ENCODE peak calls at places on chromosome 6, in nine cellular contexts. T is heart right ventricle; V is body of pancreas; W is CD8-positive, alpha-beta T cell; J is gastrocnemius medialis; P is fibroblast of lung; F is BE2C; N is A549; C is heart left ventricle. O is an unnamed sample.

GRCh38 chr6:3159805-3160781 is 2.7 kb upstream of the TUBB2A start:
- DNase-seq in T (peak; percentile 31), W (peak; percentile 77), P (peak; percentile 83), J (no peak), N (peak; percentile 64), V (peak; percentile 94), F (no peak), C (no peak), O (no peak)

GRCh38 chr6:69973138-69973537 is 106.8 kb downstream of the COL19A1 start:
- DNase-seq in W (no peak), N (no peak), J (no peak), C (no peak), P (no peak), T (no peak), V (no peak), F (no peak), O (no peak)

GRCh38 chr6:36514554-36515456 is 32.5 kb downstream of the STK38 start:
- DNase-seq in N (no peak), V (peak; percentile 38), J (no peak), P (no peak), F (no peak), C (no peak), W (no peak), T (no peak), O (no peak)

GRCh38 chr6:158460602-158461092 is 99.2 kb upstream of the TMEM181 start:
- DNase-seq in W (no peak), F (no peak), J (no peak), V (no peak), N (no peak), T (no peak), C (no peak), P (peak; percentile 77), O (no peak)

GRCh38 chr6:110190726-110191125 is 10.5 kb downstream of the CDC40 start:
- DNase-seq in W (no peak), P (no peak), F (no peak), N (no peak), V (no peak), J (no peak), T (no peak), C (no peak), O (no peak)

GRCh38 chr6:136989591-136990578 is 54.9 kb downstream of the IL20RA start:
- DNase-seq in F (peak; percentile 82), W (no peak), P (peak; percentile 6), V (peak; percentile 45), J (no peak), N (no peak), T (peak; percentile 38), C (peak; percentile 74), O (no peak)

GRCh38 chr6:52555531-52556228 is 21.2 kb downstream of the TRAM2 start:
- DNase-seq in C (no peak), V (no peak), N (no peak), J (no peak), T (no peak), W (no peak), P (peak; percentile 52), F (no peak), O (no peak)

GRCh38 chr6:113927001-113927400 is 43.9 kb downstream of the HDAC2 start:
- DNase-seq in V (no peak), J (no peak), P (no peak), W (no peak), C (no peak), T (no peak), F (no peak), N (no peak), O (no peak)

GRCh38 chr6:121639041-121639440 is 203.6 kb downstream of the GJA1 start:
- DNase-seq in C (no peak), T (no peak), F (no peak), V (no peak), J (no peak), W (no peak), P (peak; percentile 61), N (no peak), O (no peak)

GRCh38 chr6:121630716-121631115 is 195.3 kb downstream of the GJA1 start:
- DNase-seq in P (no peak), F (no peak), C (no peak), W (no peak), V (no peak), J (no peak), T (no peak), N (peak; percentile 29), O (no peak)

GRCh38 chr6:121633309-121633708 is 197.9 kb downstream of the GJA1 start:
- DNase-seq in N (no peak), F (no peak), W (no peak), V (no peak), C (no peak), T (no peak), P (no peak), J (no peak), O (no peak)

GRCh38 chr6:121641158-121641557 is 205.7 kb downstream of the GJA1 start:
- DNase-seq in N (no peak), P (no peak), F (no peak), T (no peak), W (no peak), V (no peak), C (no peak), J (no peak), O (no peak)

GRCh38 chr6:121635355-121635754 is 199.9 kb downstream of the GJA1 start:
- DNase-seq in J (no peak), F (no peak), T (no peak), P (no peak), V (no peak), N (no peak), C (no peak), W (no peak), O (no peak)
- H3K9me3 ChIP-seq in J (no peaks in the 10 kb centered on the region), F (no peaks in the 10 kb centered on the region), T (peaks cover 30% of the 10 kb centered on the region), P (no peaks in the 10 kb centered on the region), V (no peaks in the 10 kb centered on the region), N (peaks cover 11% of the 10 kb centered on the region), C (peaks cover 45% of the 10 kb centered on the region), W (no peaks in the 10 kb centered on the region), O (peaks cover 21% of the 10 kb centered on the region)

DNA sequence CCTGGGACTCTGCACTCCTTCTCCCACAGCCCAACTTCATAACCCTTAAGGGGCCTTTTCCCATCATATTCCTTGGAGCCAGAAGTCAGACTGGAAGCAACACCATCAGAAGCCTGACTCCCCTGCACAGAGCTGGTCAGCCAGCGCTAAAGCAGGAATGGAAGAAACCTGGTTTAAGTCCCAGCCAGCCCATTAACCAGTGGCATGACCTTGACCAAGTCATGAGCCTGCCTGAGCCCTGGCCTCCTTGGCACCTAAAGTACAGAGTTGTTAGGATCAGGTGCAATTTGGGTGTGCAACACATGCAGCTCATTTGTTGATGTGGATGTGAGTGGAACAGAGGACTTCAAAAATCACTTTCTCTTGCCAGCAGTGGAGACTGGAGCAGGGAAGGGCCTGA is 20.8 kb downstream of the FOXP4 start:
- DNase-seq in N (no peak), T (no peak), P (no peak), V (peak; percentile 48), F (no peak), W (no peak), C (no peak), J (no peak), O (no peak)
- H3K4me1 ChIP-seq in N (peaks cover 25% of the 10 kb centered on the region), T (peaks cover 14% of the 10 kb centered on the region), P (no peaks in the 10 kb centered on the region), V (peaks cover 62% of the 10 kb centered on the region), F (peaks cover 2% of the 10 kb centered on the region), W (no peaks in the 10 kb centered on the region), C (peaks cover 8% of the 10 kb centered on the region), J (peaks cover 11% of the 10 kb centered on the region), O (no peaks in the 10 kb centered on the region)

GRCh38 chr6:118890997-118891790 is 2.8 kb upstream of the ASF1A start:
- DNase-seq in T (no peak), N (no peak), C (no peak), J (no peak), V (no peak), F (no peak), P (no peak), W (no peak), O (no peak)

GRCh38 chr6:118882314-118882905 is 11.5 kb upstream of the ASF1A start:
- DNase-seq in J (no peak), W (no peak), V (no peak), F (no peak), C (no peak), P (no peak), T (no peak), N (no peak), O (no peak)

GRCh38 chr6:118889163-118889562 is 4.8 kb upstream of the ASF1A start:
- DNase-seq in V (no peak), J (no peak), N (no peak), W (no peak), F (peak; percentile 24), P (no peak), C (no peak), T (no peak), O (no peak)

GRCh38 chr6:118881440-118882313 is 12.3 kb upstream of the ASF1A start:
- DNase-seq in T (no peak), V (no peak), N (no peak), F (no peak), P (no peak), J (no peak), W (no peak), C (no peak), O (no peak)

DNA sequence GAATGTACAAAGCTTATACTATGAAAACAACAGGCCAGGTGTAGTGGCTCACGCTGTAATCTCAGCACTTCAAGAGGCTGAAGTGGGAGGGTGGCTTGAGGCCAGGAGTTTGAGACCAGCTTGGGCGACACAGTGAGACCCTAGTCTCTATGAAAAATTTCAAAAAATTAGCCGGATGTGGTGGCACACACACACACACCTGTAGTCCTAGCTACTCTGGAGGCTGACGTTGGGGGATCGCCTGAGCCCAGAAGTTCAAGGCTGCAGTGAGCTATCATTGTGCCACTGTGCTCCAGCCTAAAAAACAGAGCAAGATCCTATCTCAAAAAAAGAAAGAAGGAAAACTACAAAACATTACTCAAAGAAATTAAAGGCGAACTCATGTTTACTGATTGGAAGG is 7.3 kb upstream of the ASF1A start:
- DNase-seq in F (no peak), W (no peak), J (no peak), C (no peak), P (no peak), N (no peak), T (no peak), V (no peak), O (no peak)
- H3K9me3 ChIP-seq in F (no peaks in the 10 kb centered on the region), W (no peaks in the 10 kb centered on the region), J (no peaks in the 10 kb centered on the region), C (no peaks in the 10 kb centered on the region), P (no peaks in the 10 kb centered on the region), N (no peaks in the 10 kb centered on the region), T (no peaks in the 10 kb centered on the region), V (no peaks in the 10 kb centered on the region), O (no peaks in the 10 kb centered on the region)

GRCh38 chr6:26216015-26216885 is 129.0 kb downstream of the HFE start:
- DNase-seq in T (peak; percentile 78), W (peak; percentile 71), N (no peak), P (peak; percentile 98), J (no peak), V (peak; percentile 71), F (peak; percentile 68), C (peak; percentile 56), O (no peak)

GRCh38 chr6:26215200-26216014 is 128.2 kb downstream of the HFE start:
- DNase-seq in C (no peak), P (peak; percentile 44), N (no peak), J (no peak), V (no peak), F (peak; percentile 35), T (no peak), W (peak; percentile 30), O (no peak)

GRCh38 chr6:26216886-26217713 is 129.9 kb downstream of the HFE start:
- DNase-seq in F (peak; percentile 85), W (peak; percentile 73), J (peak; percentile 52), C (peak; percentile 87), N (no peak), V (peak; percentile 70), P (peak; percentile 90), T (peak; percentile 83), O (peak; percentile 96)

GRCh38 chr6:26218824-26219223 is 131.6 kb downstream of the HFE start:
- DNase-seq in W (no peak), P (no peak), V (no peak), N (no peak), J (no peak), T (no peak), F (no peak), C (no peak), O (no peak)

GRCh38 chr6:26217714-26218075 is 130.5 kb downstream of the HFE start:
- DNase-seq in P (peak; percentile 26), W (no peak), F (no peak), T (no peak), J (no peak), C (no peak), N (no peak), V (no peak), O (no peak)
- H3K4me1 ChIP-seq in P (peaks cover 2% of the 10 kb centered on the region), W (peaks cover 23% of the 10 kb centered on the region), F (peaks cover under 1% of the 10 kb centered on the region), T (no peaks in the 10 kb centered on the region), J (peaks cover 20% of the 10 kb centered on the region), C (peaks cover 4% of the 10 kb centered on the region), N (peaks cover 4% of the 10 kb centered on the region), V (no peaks in the 10 kb centered on the region), O (no peaks in the 10 kb centered on the region)